ENCODE peak calls at places on chromosomes 16 and 17, in nine cellular contexts. A is H9; U is AG04450; G is AG10803; V is cardiac muscle cell; J is fibroblast of villous mesenchyme; H is neural progenitor cell; L is Panc1; F is CD8-positive, alpha-beta T cell. Q is an unnamed sample.

GRCh38 chr16:9112166-9112843 is 20.9 kb downstream of the HAPSTR1 start:
- DNase-seq in V (peak; percentile 39), F (no peak), L (no peak), H (no peak), A (no peak), J (no peak), U (no peak), G (no peak), Q (no peak)

GRCh38 chr17:10105513-10106001 is 92.8 kb downstream of the GAS7 start:
- DNase-seq in V (peak; percentile 80), F (no peak), H (no peak), J (peak; percentile 89), L (no peak), U (no peak), A (no peak), G (peak; percentile 79), Q (no peak)

GRCh38 chr16:67024384-67024896 is 4.5 kb upstream of the CBFB start:
- DNase-seq in J (no peak), A (no peak), H (no peak), F (no peak), U (no peak), L (no peak), G (no peak), V (no peak), Q (peak; percentile 23)

GRCh38 chr16:88130681-88131080 is 179.4 kb downstream of the BANP start:
- DNase-seq in J (no peak), V (no peak), G (no peak), A (no peak), H (no peak), U (no peak), L (no peak), F (no peak), Q (no peak)

GRCh38 chr17:77644981-77645380 is 313.5 kb upstream of the TNRC6C start:
- DNase-seq in U (no peak), V (no peak), J (no peak), H (peak; percentile 67), A (peak; percentile 67), L (no peak), F (peak; percentile 59), G (no peak), Q (no peak)

GRCh38 chr16:78060295-78060694 is 37.9 kb downstream of the CLEC3A start:
- DNase-seq in H (no peak), G (no peak), U (no peak), A (no peak), F (no peak), J (no peak), V (no peak), L (no peak), Q (no peak)

GRCh38 chr16:64096671-64097070 is 1025.2 kb downstream of the CDH11 start:
- DNase-seq in G (no peak), H (no peak), F (no peak), V (no peak), L (no peak), U (no peak), J (no peak), A (no peak), Q (no peak)

GRCh38 chr17:38697061-38697820 is 7.8 kb upstream of the MLLT6 start:
- DNase-seq in A (no peak), J (no peak), F (no peak), V (no peak), U (no peak), G (no peak), H (no peak), L (no peak), Q (no peak)

DNA sequence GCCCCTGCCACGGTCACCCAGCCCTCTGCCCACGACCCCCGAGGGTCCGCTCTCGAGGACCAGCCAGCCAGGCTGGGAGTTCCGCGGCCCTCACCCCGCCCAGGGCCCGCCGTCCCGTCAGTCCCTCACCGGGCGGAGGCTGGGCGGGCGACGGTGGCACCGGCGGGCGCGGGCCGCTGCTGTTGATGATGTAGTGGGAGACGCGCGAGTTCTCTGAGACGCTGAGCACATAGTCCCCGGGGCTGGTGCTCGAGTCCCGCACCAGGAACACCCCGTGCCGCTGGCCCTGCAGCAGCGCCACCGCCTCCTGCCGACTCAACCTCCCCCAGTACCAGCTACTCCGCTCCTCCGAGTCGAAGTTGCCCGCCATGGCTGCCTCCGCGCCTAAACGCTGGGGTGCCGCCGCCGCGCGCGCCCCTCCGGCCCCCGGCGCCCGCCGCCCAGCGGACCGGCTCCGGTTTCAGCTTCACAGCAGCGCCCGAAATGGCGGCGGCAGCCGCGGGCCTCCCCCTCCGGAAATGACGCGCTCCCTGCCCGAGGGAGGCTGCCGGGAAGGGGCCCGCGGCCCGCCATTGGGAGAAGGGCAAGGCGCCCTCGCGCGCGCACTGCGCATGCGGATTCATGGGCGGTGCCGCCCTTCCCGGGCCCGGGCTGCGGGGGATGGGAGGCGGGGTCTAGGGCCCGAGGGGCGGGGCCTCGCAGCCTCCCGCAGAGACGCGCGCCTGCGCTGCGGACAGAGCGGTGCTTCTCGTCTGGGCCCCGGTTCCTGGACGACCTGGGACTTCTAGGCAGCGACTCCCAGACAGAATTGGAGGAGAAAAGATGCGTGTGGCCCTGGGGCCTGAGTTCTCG is at the start of gene CRK:
- DNase-seq in F (peak; percentile 97), V (peak; percentile 98), H (peak; percentile 99), A (peak; percentile 98), G (peak; percentile 91), U (peak; percentile 86), L (peak; percentile 64), J (peak; percentile 96), Q (peak; percentile 94)
- TF ChIP-seq CTCF in F (no peak), V (no peak), H (no peak), A (no peak), G (no peak), U (no peak), L (no peak), J (no peak), Q (no peak)

DNA sequence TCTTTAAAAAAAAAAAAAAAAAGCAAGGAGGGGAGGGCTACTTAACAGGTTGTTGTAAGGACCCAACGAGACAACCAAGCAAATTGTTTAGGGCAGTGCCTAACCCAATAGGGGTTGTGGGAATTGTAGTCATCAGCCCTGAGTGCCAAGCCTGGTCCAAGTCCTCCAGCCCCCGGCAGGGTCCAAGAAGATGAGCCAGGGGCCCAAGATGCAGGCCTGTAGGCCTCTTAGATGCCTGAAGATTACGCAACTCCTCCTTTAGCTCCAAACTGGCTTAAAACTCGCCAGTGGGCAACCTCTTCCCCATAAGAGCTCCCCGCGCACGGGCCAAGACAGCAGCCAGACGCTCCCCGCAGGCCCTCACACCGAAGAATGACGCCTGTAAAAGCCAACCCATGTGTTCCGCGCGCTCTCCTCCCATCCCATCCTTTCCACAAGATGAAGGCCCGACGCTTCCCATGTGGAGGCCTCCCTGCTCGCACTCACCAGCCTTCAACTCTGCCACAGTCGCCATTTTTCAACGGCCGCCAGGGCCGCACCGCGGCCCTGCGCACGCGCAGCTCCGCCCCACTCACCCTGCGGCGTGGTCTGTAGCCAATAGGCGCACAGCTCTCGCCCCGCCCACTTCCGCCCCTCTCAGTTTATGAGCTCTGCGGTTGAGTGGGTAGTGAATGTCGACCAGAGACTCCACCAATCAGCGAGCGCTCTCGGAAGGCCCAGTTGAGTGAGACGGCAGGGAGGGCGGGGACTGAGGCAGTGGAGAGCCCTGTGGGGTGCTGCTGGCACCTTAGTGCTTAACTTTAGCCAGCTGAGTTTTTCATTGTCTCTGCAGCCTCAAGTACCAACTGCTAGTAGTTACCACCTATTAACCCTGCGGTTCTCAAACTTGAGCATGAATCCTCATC is at the start of gene CEP20:
- DNase-seq in A (peak; percentile 100), F (peak; percentile 100), H (peak; percentile 100), U (peak; percentile 97), G (peak; percentile 98), J (peak; percentile 99), L (peak; percentile 97), V (peak; percentile 100), Q (peak; percentile 100)
- TF ChIP-seq CTCF in A (peak; percentile 13), F (no peak), H (peak; percentile 15), U (peak; percentile 20), G (no peak), J (no peak), L (no peak), V (peak; percentile 6), Q (no peak)

GRCh38 chr16:2468142-2468724 is 2.9 kb upstream of the NTN3 start:
- DNase-seq in H (peak; percentile 62), G (no peak), U (no peak), A (no peak), V (peak; percentile 54), F (no peak), L (no peak), J (peak; percentile 19), Q (peak; percentile 58)

GRCh38 chr16:2464333-2464732 is 4.4 kb downstream of the TEDC2 start:
- DNase-seq in A (no peak), G (no peak), J (no peak), F (no peak), H (no peak), L (no peak), U (no peak), V (no peak), Q (no peak)

GRCh38 chr16:2466667-2467300 is 4.3 kb upstream of the NTN3 start:
- DNase-seq in U (no peak), F (no peak), J (no peak), H (no peak), V (no peak), G (no peak), A (no peak), L (no peak), Q (no peak)

GRCh38 chr16:2467301-2468141 is 3.6 kb upstream of the NTN3 start:
- DNase-seq in J (peak; percentile 70), V (peak; percentile 68), F (no peak), U (no peak), G (peak; percentile 61), H (peak; percentile 84), A (peak; percentile 74), L (no peak), Q (peak; percentile 92)

DNA sequence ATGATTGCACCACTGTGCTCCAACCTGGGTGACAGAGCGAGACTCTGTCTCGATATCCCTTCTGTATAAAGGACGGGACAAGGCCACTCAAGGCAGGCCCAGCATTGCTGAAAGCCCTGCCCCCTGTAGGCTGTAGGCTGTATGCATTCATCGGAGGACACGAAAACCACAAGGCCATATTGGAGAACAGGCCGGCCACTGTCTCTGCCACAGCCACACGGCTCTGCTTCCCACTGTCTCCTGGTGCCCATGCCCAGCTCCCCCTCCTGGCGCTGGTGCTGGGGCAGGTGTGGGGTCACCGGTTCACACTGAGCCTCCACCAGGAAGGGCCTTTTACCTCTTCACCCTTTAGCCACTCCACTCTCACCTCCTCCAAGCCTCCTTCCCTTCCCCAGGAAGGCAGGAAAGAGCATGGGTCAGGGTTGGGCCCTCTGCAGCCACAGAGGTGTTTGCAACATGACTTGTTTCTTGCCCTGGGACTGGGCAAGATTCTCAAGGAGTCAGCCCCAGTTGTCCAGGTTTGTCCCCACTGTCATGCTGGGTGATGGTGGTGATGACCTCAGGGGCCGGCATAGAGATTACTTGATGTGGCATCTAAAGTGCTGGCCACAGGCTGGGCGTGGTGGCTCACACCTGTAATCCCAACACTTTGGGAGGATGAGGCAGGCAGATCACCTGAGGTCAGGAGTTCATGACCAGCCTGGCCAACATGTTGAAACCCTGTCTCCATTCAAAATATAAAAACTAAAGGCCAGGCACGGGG is 5.3 kb upstream of the NTN3 start:
- DNase-seq in U (no peak), H (peak; percentile 57), J (no peak), F (no peak), L (no peak), G (no peak), V (no peak), A (peak; percentile 66), Q (no peak)
- TF ChIP-seq CTCF in U (peak; percentile 34), H (peak; percentile 46), J (peak; percentile 26), F (no peak), L (no peak), G (peak; percentile 22), V (peak; percentile 28), A (peak; percentile 66), Q (peak; percentile 19)

GRCh38 chr17:79185671-79186070 is 111.0 kb downstream of the ENGASE start:
- DNase-seq in U (no peak), V (no peak), A (no peak), F (no peak), L (no peak), H (no peak), J (no peak), G (no peak), Q (no peak)
- TF ChIP-seq CTCF in U (no peak), V (no peak), A (no peak), F (no peak), L (no peak), H (no peak), J (no peak), G (no peak), Q (no peak)

GRCh38 chr16:55647798-55648197 is 8.0 kb upstream of the SLC6A2 start:
- DNase-seq in U (no peak), V (no peak), G (no peak), L (no peak), J (no peak), H (no peak), F (no peak), A (no peak), Q (no peak)
- TF ChIP-seq CTCF in U (no peak), V (no peak), G (peak; percentile 37), L (no peak), J (no peak), H (no peak), F (no peak), A (peak; percentile 17), Q (peak; percentile 12)